ENCODE peak calls at places on chromosomes 12 and 14, in seven cellular contexts. F is SK-N-SH, H is GM23338, U is HCT116, G is esophagus muscularis mucosa, T is H1, O is HepG2. J is an unnamed sample.

GRCh38 chr14:31964979-31965734 is 111.9 kb upstream of the ARHGAP5 start:
- DNase-seq in F (no peak), H (no peak), U (no peak), G (peak; percentile 62), T (no peak), O (no peak), J (no peak)

GRCh38 chr12:95304673-95305198 is 87.1 kb downstream of the VEZT start:
- DNase-seq in F (no peak), H (no peak), U (no peak), G (no peak), T (no peak), O (no peak), J (no peak)

GRCh38 chr12:45130881-45131281 is 80.0 kb upstream of the DBX2 start:
- DNase-seq in F (peak; percentile 65), H (peak; percentile 83), U (peak; percentile 63), G (no peak), T (peak; percentile 74), O (peak; percentile 28), J (peak; percentile 11)

GRCh38 chr12:79411791-79412190 is 279.0 kb downstream of the PAWR start:
- DNase-seq in F (no peak), H (no peak), U (no peak), G (no peak), T (no peak), O (no peak), J (no peak)

GRCh38 chr12:53048033-53048779 is 1.7 kb upstream of the TNS2 start:
- DNase-seq in F (peak; percentile 76), H (peak; percentile 47), U (no peak), G (no peak), T (no peak), O (peak; percentile 68), J (peak; percentile 63)

GRCh38 chr14:76432967-76433752 is 57.2 kb downstream of the ESRRB start:
- DNase-seq in F (no peak), H (peak; percentile 65), U (no peak), G (no peak), T (no peak), O (no peak), J (no peak)

GRCh38 chr12:13227191-13227590 is 30.7 kb downstream of the EMP1 start:
- DNase-seq in F (no peak), H (no peak), U (no peak), G (peak; percentile 75), T (no peak), O (no peak), J (no peak)

GRCh38 chr12:111227476-111228420 is 141.1 kb downstream of the PHETA1 start:
- DNase-seq in F (no peak), H (no peak), U (no peak), G (no peak), T (no peak), O (no peak), J (no peak)

GRCh38 chr12:111749391-111749790 is 17.3 kb upstream of the ALDH2 start:
- DNase-seq in F (no peak), H (no peak), U (no peak), G (no peak), T (no peak), O (no peak), J (no peak)

GRCh38 chr12:18700254-18700653 is 37.6 kb downstream of the PLCZ1 start:
- DNase-seq in F (peak; percentile 1), H (no peak), U (no peak), G (no peak), T (no peak), O (no peak), J (no peak)

GRCh38 chr12:93766802-93767523 is 89.8 kb downstream of the CRADD start:
- DNase-seq in F (peak; percentile 41), H (peak; percentile 52), U (no peak), G (no peak), T (no peak), O (no peak), J (peak; percentile 29)

GRCh38 chr12:104360157-104360556 is 56.6 kb downstream of the EID3 start:
- DNase-seq in F (no peak), H (no peak), U (no peak), G (no peak), T (no peak), O (no peak), J (no peak)

GRCh38 chr12:104357431-104357952 is 54.0 kb downstream of the EID3 start:
- DNase-seq in F (no peak), H (no peak), U (no peak), G (peak; percentile 68), T (no peak), O (no peak), J (no peak)

GRCh38 chr12:104359216-104359615 is 55.7 kb downstream of the EID3 start:
- DNase-seq in F (no peak), H (no peak), U (no peak), G (no peak), T (no peak), O (no peak), J (no peak)

GRCh38 chr12:104356231-104357115 is 52.9 kb downstream of the EID3 start:
- DNase-seq in F (no peak), H (no peak), U (no peak), G (peak; percentile 70), T (no peak), O (no peak), J (no peak)

GRCh38 chr12:104358353-104359003 is 54.9 kb downstream of the EID3 start:
- DNase-seq in F (peak; percentile 58), H (peak; percentile 80), U (peak; percentile 35), G (peak; percentile 91), T (peak; percentile 74), O (peak; percentile 41), J (peak; percentile 69)
- TF ChIP-seq CTCF in F (peak; percentile 68), H (peak; percentile 91), U (peak; percentile 93), G (peak; percentile 80), T (peak; percentile 93), O (peak; percentile 85), J (peak; percentile 92)

DNA sequence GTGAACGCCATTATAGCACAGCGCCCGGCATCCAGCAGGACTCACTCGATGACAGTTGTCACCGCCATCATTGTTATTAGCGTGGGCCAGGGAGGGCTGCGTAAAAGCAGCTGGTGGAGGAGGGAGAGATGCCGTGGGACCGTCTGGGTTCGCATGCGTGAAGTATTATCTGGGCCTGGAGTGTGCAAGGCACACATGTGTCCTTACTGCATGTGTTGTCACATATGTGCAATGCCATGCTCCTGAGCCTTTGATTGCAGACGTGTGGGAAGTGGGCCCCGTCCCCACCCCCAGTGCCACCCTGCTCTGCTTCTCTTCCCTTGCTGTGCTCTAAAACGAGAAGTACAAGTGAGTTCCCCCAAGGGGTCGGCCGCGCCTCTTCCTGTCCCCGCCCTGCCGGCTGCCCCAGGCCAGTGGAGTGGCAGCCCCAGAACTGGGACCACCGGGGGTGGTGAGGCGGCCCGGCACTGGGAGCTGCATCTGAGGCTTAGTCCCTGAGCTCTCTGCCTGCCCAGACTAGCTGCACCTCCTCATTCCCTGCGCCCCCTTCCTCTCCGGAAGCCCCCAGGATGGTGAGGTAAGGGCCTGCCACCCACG is at the start of gene PTPN6:
- DNase-seq in F (peak; percentile 11), H (no peak), U (no peak), G (no peak), T (no peak), O (no peak), J (peak; percentile 74)
- TF ChIP-seq POLR2AphosphoS5 in F (no peak), H (no peak), U (no peak), G (no peak), T (no peak), O (no peak), J (peak; percentile 39)

GRCh38 chr12:84911331-84912190 is 1.0 kb downstream of the SLC6A15 start:
- DNase-seq in F (peak; percentile 77), H (peak; percentile 98), U (no peak), G (no peak), T (peak; percentile 88), O (no peak), J (peak; percentile 22)

GRCh38 chr12:84913151-84913550 is 552 bp upstream of the SLC6A15 start:
- DNase-seq in F (peak; percentile 21), H (peak; percentile 61), U (no peak), G (no peak), T (peak; percentile 55), O (no peak), J (no peak)

GRCh38 chr12:84910549-84911241 is 1.9 kb downstream of the SLC6A15 start:
- DNase-seq in F (peak; percentile 36), H (peak; percentile 23), U (no peak), G (no peak), T (no peak), O (no peak), J (no peak)

DNA sequence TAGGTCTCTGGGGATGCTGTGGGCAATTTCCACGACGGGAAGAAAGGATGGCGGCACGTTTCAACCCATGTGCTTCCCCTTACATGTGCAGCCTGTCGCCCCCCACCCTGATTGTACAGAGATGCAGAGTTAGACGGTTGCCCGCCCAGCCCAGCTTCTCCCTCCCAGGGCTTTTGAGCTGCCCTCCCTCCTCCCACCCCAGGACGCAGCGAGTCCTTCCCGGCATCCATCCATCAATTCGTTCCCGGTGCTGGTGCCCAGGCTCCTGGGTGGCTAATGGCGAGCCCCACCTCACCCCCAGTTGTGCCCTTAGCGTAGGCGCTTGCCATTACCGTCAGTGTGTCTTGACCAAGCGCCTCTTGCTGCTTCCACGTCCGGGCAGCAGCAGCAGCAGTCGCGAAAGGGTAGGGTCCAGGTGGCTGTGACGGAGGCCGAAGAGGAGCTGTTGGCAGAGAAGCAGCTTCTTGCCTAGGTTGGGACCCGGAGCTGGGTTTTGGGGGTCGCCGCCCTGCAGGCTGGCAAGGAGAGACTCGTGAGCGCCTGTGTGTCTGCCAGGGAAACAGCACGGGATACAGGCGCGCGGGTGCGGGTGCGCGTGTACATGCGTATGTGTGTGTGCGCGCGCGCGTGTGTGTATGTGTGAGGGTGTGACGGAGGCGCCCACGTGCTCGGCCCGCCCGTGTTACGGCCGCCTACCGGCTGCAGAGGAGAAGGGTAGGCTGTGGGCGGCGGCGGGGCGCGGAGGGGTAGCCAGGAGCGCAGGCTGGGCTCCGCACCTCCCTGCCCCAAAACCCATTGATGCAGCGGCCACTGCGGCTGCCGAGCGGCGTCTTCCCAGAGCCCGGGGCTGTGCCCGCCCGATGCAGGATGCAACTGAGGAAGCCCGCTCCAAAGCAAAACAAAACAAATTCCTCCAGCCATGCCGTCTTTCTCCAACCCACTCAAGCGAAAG is at the start of gene SLC6A15:
- DNase-seq in F (peak; percentile 91), H (peak; percentile 87), U (no peak), G (no peak), T (peak; percentile 88), O (no peak), J (no peak)
- TF ChIP-seq CTCF in F (peak; percentile 51), H (peak; percentile 38), U (no peak), G (no peak), T (peak; percentile 64), O (no peak), J (no peak)

GRCh38 chr12:99549651-99550050 is 97.9 kb upstream of the GARIN6 start:
- DNase-seq in F (no peak), H (peak; percentile 10), U (no peak), G (no peak), T (no peak), O (no peak), J (no peak)

GRCh38 chr12:99544457-99544856 is 103.1 kb upstream of the GARIN6 start:
- DNase-seq in F (no peak), H (no peak), U (no peak), G (no peak), T (no peak), O (no peak), J (no peak)
- TF ChIP-seq POLR2AphosphoS5 in F (no peak), H (no peak), U (no peak), G (no peak), T (no peak), O (no peak), J (no peak)

J was measured in transverse colon.